ENCODE peak calls at places on chromosomes 12 and 14, in four cellular contexts. One of them, this sample, is unnamed.

GRCh38 chr12:46064548-46064947 is 74.2 kb upstream of the SCAF11 start:
- DNase-seq in HepG2: no peak
- DNase-seq in K562: no peak
- DNase-seq in H1: no peak
- DNase-seq in this sample: no peak

GRCh38 chr14:95361373-95362179 is 41.9 kb upstream of the CLMN start:
- DNase-seq in HepG2: no peak
- DNase-seq in K562: peak; percentile 47
- DNase-seq in H1: peak; percentile 72
- DNase-seq in this sample: no peak

GRCh38 chr12:103590271-103590670 is 3.2 kb downstream of the STAB2 start:
- DNase-seq in HepG2: no peak
- DNase-seq in K562: no peak
- DNase-seq in H1: no peak
- DNase-seq in this sample: no peak

GRCh38 chr14:97638864-97639263 is 841.7 kb downstream of the VRK1 start:
- DNase-seq in HepG2: no peak
- DNase-seq in K562: no peak
- DNase-seq in H1: no peak
- DNase-seq in this sample: no peak

GRCh38 chr12:131102493-131102931 is 148.8 kb downstream of the ADGRD1 start:
- DNase-seq in HepG2: no peak
- DNase-seq in K562: no peak
- DNase-seq in H1: no peak
- DNase-seq in this sample: no peak

GRCh38 chr12:106234513-106234912 is 13.3 kb downstream of the CKAP4 start:
- DNase-seq in HepG2: no peak
- DNase-seq in K562: no peak
- DNase-seq in H1: no peak
- DNase-seq in this sample: no peak

GRCh38 chr12:64680235-64680634 is 69.9 kb downstream of the RASSF3 start:
- DNase-seq in HepG2: no peak
- DNase-seq in K562: peak; percentile 62
- DNase-seq in H1: no peak
- DNase-seq in this sample: no peak

GRCh38 chr12:22459872-22460490 is 84.4 kb downstream of the C2CD5 start:
- DNase-seq in HepG2: peak; percentile 43
- DNase-seq in K562: peak; percentile 44
- DNase-seq in H1: no peak
- DNase-seq in this sample: no peak

GRCh38 chr12:132465269-132466190 is 24.4 kb upstream of the FBRSL1 start:
- DNase-seq in HepG2: no peak
- DNase-seq in K562: no peak
- DNase-seq in H1: no peak
- DNase-seq in this sample: no peak

GRCh38 chr12:46082473-46082872 is 92.1 kb upstream of the SCAF11 start:
- DNase-seq in HepG2: no peak
- DNase-seq in K562: no peak
- DNase-seq in H1: no peak
- DNase-seq in this sample: no peak

GRCh38 chr14:24335461-24336146 is 733 bp upstream of the ADCY4 start:
- DNase-seq in HepG2: no peak
- DNase-seq in K562: no peak
- DNase-seq in H1: no peak
- DNase-seq in this sample: no peak

GRCh38 chr14:51873221-51873893 is 12.9 kb downstream of the GNG2 start:
- DNase-seq in HepG2: no peak
- DNase-seq in K562: no peak
- DNase-seq in H1: no peak
- DNase-seq in this sample: peak; percentile 94

GRCh38 chr12:69052613-69053408 is 119.8 kb upstream of the CPM start:
- DNase-seq in HepG2: peak; percentile 91
- DNase-seq in K562: no peak
- DNase-seq in H1: peak; percentile 71
- DNase-seq in this sample: peak; percentile 32

GRCh38 chr14:52241102-52241793 is 26.2 kb upstream of the PTGDR start:
- DNase-seq in HepG2: no peak
- DNase-seq in K562: no peak
- DNase-seq in H1: no peak
- DNase-seq in this sample: no peak

GRCh38 chr12:12333980-12334709 is 15.9 kb downstream of the MANSC1 start:
- DNase-seq in HepG2: peak; percentile 53
- DNase-seq in K562: peak; percentile 64
- DNase-seq in H1: no peak
- DNase-seq in this sample: peak; percentile 19

GRCh38 chr12:102388469-102388868 is 91.9 kb downstream of the IGF1 start:
- DNase-seq in HepG2: peak; percentile 54
- DNase-seq in K562: no peak
- DNase-seq in H1: no peak
- DNase-seq in this sample: no peak

GRCh38 chr12:98591209-98591608 is 2.3 kb upstream of the SLC25A3 start:
- DNase-seq in HepG2: peak; percentile 31
- DNase-seq in K562: peak; percentile 57
- DNase-seq in H1: no peak
- DNase-seq in this sample: no peak

GRCh38 chr14:67416810-67417209 is 4.8 kb upstream of the PLEK2 start:
- DNase-seq in HepG2: no peak
- DNase-seq in K562: no peak
- DNase-seq in H1: no peak
- DNase-seq in this sample: no peak

GRCh38 chr12:120536064-120536791 is 2.1 kb downstream of the RNF10 start:
- DNase-seq in HepG2: peak; percentile 60
- DNase-seq in K562: peak; percentile 21
- DNase-seq in H1: no peak
- DNase-seq in this sample: no peak

GRCh38 chr12:124917841-124918621 is 3.6 kb upstream of the UBC start:
- DNase-seq in HepG2: peak; percentile 49
- DNase-seq in K562: peak; percentile 34
- DNase-seq in H1: no peak
- DNase-seq in this sample: no peak

GRCh38 chr12:12506541-12506940 is 56.1 kb downstream of the DUSP16 start:
- DNase-seq in HepG2: no peak
- DNase-seq in K562: no peak
- DNase-seq in H1: no peak
- DNase-seq in this sample: no peak

GRCh38 chr14:88535149-88535548 is 19.7 kb downstream of the PTPN21 start:
- DNase-seq in HepG2: peak; percentile 75
- DNase-seq in K562: no peak
- DNase-seq in H1: no peak
- DNase-seq in this sample: no peak

GRCh38 chr12:45051490-45052105 is 699 bp upstream of the DBX2 start:
- DNase-seq in HepG2: no peak
- DNase-seq in K562: no peak
- DNase-seq in H1: no peak
- DNase-seq in this sample: no peak

GRCh38 chr14:23160924-23161522 is 22.4 kb downstream of the SLC7A8 start:
- DNase-seq in HepG2: no peak
- DNase-seq in K562: peak; percentile 85
- DNase-seq in H1: no peak
- DNase-seq in this sample: no peak

GRCh38 chr12:5592313-5592712 is 160.4 kb downstream of the NTF3 start:
- DNase-seq in HepG2: no peak
- DNase-seq in K562: peak; percentile 23
- DNase-seq in H1: no peak
- DNase-seq in this sample: no peak

GRCh38 chr14:90784621-90785270 is 31.5 kb downstream of the TTC7B start:
- DNase-seq in HepG2: no peak
- DNase-seq in K562: no peak
- DNase-seq in H1: no peak
- DNase-seq in this sample: no peak

GRCh38 chr14:22898302-22898894 is 15.4 kb downstream of the REM2 start:
- DNase-seq in HepG2: no peak
- DNase-seq in K562: peak; percentile 68
- DNase-seq in H1: no peak
- DNase-seq in this sample: no peak

GRCh38 chr12:27861428-27862167 is 81.6 kb upstream of the MANSC4 start:
- DNase-seq in HepG2: no peak
- DNase-seq in K562: no peak
- DNase-seq in H1: no peak
- DNase-seq in this sample: peak; percentile 67

GRCh38 chr12:124713436-124714082 is 146.1 kb upstream of the NCOR2 start:
- DNase-seq in HepG2: no peak
- DNase-seq in K562: no peak
- DNase-seq in H1: no peak
- DNase-seq in this sample: peak; percentile 93

GRCh38 chr14:104999361-104999760 is 13.8 kb downstream of the CLBA1 start:
- DNase-seq in HepG2: no peak
- DNase-seq in K562: no peak
- DNase-seq in H1: no peak
- DNase-seq in this sample: no peak

GRCh38 chr12:85466906-85467305 is 186.9 kb downstream of the ALX1 start:
- DNase-seq in HepG2: no peak
- DNase-seq in K562: no peak
- DNase-seq in H1: no peak
- DNase-seq in this sample: no peak

GRCh38 chr12:27177716-27178115 is 66.4 kb upstream of the STK38L start:
- DNase-seq in HepG2: no peak
- DNase-seq in K562: no peak
- DNase-seq in H1: no peak
- DNase-seq in this sample: no peak

GRCh38 chr14:43481864-43482263 is 1025.2 kb downstream of the FSCB start:
- DNase-seq in HepG2: no peak
- DNase-seq in K562: no peak
- DNase-seq in H1: no peak
- DNase-seq in this sample: no peak

GRCh38 chr14:61517861-61518802 is 177.2 kb upstream of the HIF1A start:
- DNase-seq in HepG2: peak; percentile 68
- DNase-seq in K562: no peak
- DNase-seq in H1: no peak
- DNase-seq in this sample: peak; percentile 48

GRCh38 chr12:123471374-123472068 is 13.6 kb downstream of the SNRNP35 start:
- DNase-seq in HepG2: peak; percentile 50
- DNase-seq in K562: no peak
- DNase-seq in H1: no peak
- DNase-seq in this sample: no peak

GRCh38 chr12:76080017-76080728 is 4.3 kb downstream of the NAP1L1 start:
- DNase-seq in HepG2: peak; percentile 7
- DNase-seq in K562: no peak
- DNase-seq in H1: no peak
- DNase-seq in this sample: no peak
- H3K4me1 ChIP-seq in HepG2: peaks cover 67% of the 10 kb centered on the region
- H3K4me1 ChIP-seq in K562: peaks cover 26% of the 10 kb centered on the region
- H3K4me1 ChIP-seq in H1: peaks cover 4% of the 10 kb centered on the region
- H3K4me1 ChIP-seq in this sample: peaks cover 7% of the 10 kb centered on the region

GRCh38 chr14:68463705-68464104 is 329.2 kb downstream of the ZFP36L1 start:
- DNase-seq in HepG2: peak; percentile 63
- DNase-seq in K562: no peak
- DNase-seq in H1: no peak
- DNase-seq in this sample: no peak

GRCh38 chr14:68466491-68466977 is 326.3 kb downstream of the ZFP36L1 start:
- DNase-seq in HepG2: peak; percentile 63
- DNase-seq in K562: no peak
- DNase-seq in H1: no peak
- DNase-seq in this sample: no peak

GRCh38 chr14:68463299-68463698 is 329.6 kb downstream of the ZFP36L1 start:
- DNase-seq in HepG2: no peak
- DNase-seq in K562: no peak
- DNase-seq in H1: no peak
- DNase-seq in this sample: no peak

GRCh38 chr14:68462683-68463082 is 330.2 kb downstream of the ZFP36L1 start:
- DNase-seq in HepG2: no peak
- DNase-seq in K562: no peak
- DNase-seq in H1: no peak
- DNase-seq in this sample: no peak

GRCh38 chr14:68464716-68465115 is 328.2 kb downstream of the ZFP36L1 start:
- DNase-seq in HepG2: no peak
- DNase-seq in K562: no peak
- DNase-seq in H1: no peak
- DNase-seq in this sample: no peak
- TF ChIP-seq HDAC6 in HepG2: no peak
- TF ChIP-seq HDAC6 in K562: no peak
- TF ChIP-seq HDAC6 in H1: no peak
- TF ChIP-seq HDAC6 in this sample: no peak

GRCh38 chr14:55220230-55220629 is 28.8 kb upstream of the DLGAP5 start:
- DNase-seq in HepG2: no peak
- DNase-seq in K562: no peak
- DNase-seq in H1: no peak
- DNase-seq in this sample: no peak

GRCh38 chr14:55221186-55221585 is 29.8 kb upstream of the DLGAP5 start:
- DNase-seq in HepG2: no peak
- DNase-seq in K562: no peak
- DNase-seq in H1: no peak
- DNase-seq in this sample: no peak

GRCh38 chr14:55221968-55222367 is 30.6 kb upstream of the DLGAP5 start:
- DNase-seq in HepG2: no peak
- DNase-seq in K562: no peak
- DNase-seq in H1: no peak
- DNase-seq in this sample: no peak

GRCh38 chr14:55228261-55228660 is 36.9 kb upstream of the DLGAP5 start:
- DNase-seq in HepG2: no peak
- DNase-seq in K562: no peak
- DNase-seq in H1: no peak
- DNase-seq in this sample: no peak

DNA sequence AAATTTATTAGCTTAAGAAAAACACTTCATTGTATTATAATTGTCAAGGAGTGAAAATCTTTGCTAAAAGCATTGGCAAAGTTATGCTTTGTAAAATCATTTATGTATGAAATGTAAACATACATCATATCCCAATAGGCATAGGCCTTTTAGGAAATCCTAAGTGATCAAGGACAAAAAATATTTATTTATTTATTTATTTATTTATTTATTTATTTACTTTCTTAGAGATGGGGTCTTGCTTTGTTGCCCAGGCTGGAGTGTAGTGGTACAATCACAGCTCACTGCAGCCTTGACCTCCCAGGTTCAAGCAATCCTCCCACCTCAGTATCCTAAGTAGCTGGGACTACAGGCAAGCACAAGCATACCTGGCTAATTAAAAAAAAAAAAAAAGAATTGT is 32.0 kb upstream of the DLGAP5 start:
- DNase-seq in HepG2: no peak
- DNase-seq in K562: no peak
- DNase-seq in H1: no peak
- DNase-seq in this sample: no peak
- H3K4me1 ChIP-seq in HepG2: peaks cover 6% of the 10 kb centered on the region
- H3K4me1 ChIP-seq in K562: no peaks in the 10 kb centered on the region
- H3K4me1 ChIP-seq in H1: no peaks in the 10 kb centered on the region
- H3K4me1 ChIP-seq in this sample: no peaks in the 10 kb centered on the region

GRCh38 chr14:92584856-92585255 is 71.3 kb downstream of the RIN3 start:
- DNase-seq in HepG2: no peak
- DNase-seq in K562: no peak
- DNase-seq in H1: no peak
- DNase-seq in this sample: no peak
- TF ChIP-seq HDAC6 in HepG2: no peak
- TF ChIP-seq HDAC6 in K562: no peak
- TF ChIP-seq HDAC6 in H1: no peak
- TF ChIP-seq HDAC6 in this sample: no peak

GRCh38 chr14:99562848-99563748 is 40.9 kb downstream of the CCDC85C start:
- DNase-seq in HepG2: peak; percentile 84
- DNase-seq in K562: peak; percentile 66
- DNase-seq in H1: peak; percentile 75
- DNase-seq in this sample: no peak
- H3K4me1 ChIP-seq in HepG2: peaks cover 90% of the 10 kb centered on the region
- H3K4me1 ChIP-seq in K562: peaks cover 2% of the 10 kb centered on the region
- H3K4me1 ChIP-seq in H1: no peaks in the 10 kb centered on the region
- H3K4me1 ChIP-seq in this sample: no peaks in the 10 kb centered on the region